ENCODE peak calls at places on chromosomes 7 and 10, in six cellular contexts. One of them, this sample, is unnamed. For H3K4me1, the result is how much of the 10 kb centered on the place peaks cover.

GRCh38 chr7:5195157-5195556 is 5.1 kb downstream of the WIPI2 start:
- DNase-seq in CD8-positive, alpha-beta T cell: no peak
- DNase-seq in prostate gland: no peak
- DNase-seq in A549: no peak
- DNase-seq in GM23338: no peak
- DNase-seq in stomach: no peak
- DNase-seq in this sample: no peak

GRCh38 chr7:45890902-45891461 is 2.7 kb downstream of the IGFBP1 start:
- DNase-seq in GM23338: peak
- DNase-seq in stomach: no peak
- DNase-seq in A549: no peak
- DNase-seq in prostate gland: no peak
- DNase-seq in CD8-positive, alpha-beta T cell: no peak
- DNase-seq in this sample: no peak

GRCh38 chr7:19069842-19070241 is 47.6 kb downstream of the TWIST1 start:
- DNase-seq in prostate gland: no peak
- DNase-seq in GM23338: peak
- DNase-seq in stomach: no peak
- DNase-seq in CD8-positive, alpha-beta T cell: no peak
- DNase-seq in A549: no peak
- DNase-seq in this sample: no peak

GRCh38 chr10:77756319-77757232 is 119.0 kb upstream of the KCNMA1 start:
- DNase-seq in A549: peak
- DNase-seq in GM23338: peak
- DNase-seq in stomach: no peak
- DNase-seq in prostate gland: no peak
- DNase-seq in CD8-positive, alpha-beta T cell: no peak
- DNase-seq in this sample: no peak

GRCh38 chr10:28711079-28711478 is 33.8 kb downstream of the BAMBI start:
- DNase-seq in stomach: no peak
- DNase-seq in A549: no peak
- DNase-seq in prostate gland: no peak
- DNase-seq in GM23338: no peak
- DNase-seq in CD8-positive, alpha-beta T cell: no peak
- DNase-seq in this sample: no peak

GRCh38 chr7:112160771-112161150 is 45.4 kb downstream of the DOCK4 start:
- DNase-seq in CD8-positive, alpha-beta T cell: no peak
- DNase-seq in A549: no peak
- DNase-seq in stomach: no peak
- DNase-seq in GM23338: no peak
- DNase-seq in prostate gland: peak
- DNase-seq in this sample: no peak

GRCh38 chr10:119713744-119714483 is 11.9 kb upstream of the INPP5F start:
- DNase-seq in A549: no peak
- DNase-seq in prostate gland: no peak
- DNase-seq in stomach: no peak
- DNase-seq in CD8-positive, alpha-beta T cell: no peak
- DNase-seq in GM23338: no peak
- DNase-seq in this sample: no peak

GRCh38 chr7:116180302-116180701 is 30.0 kb upstream of the TES start:
- DNase-seq in CD8-positive, alpha-beta T cell: no peak
- DNase-seq in stomach: no peak
- DNase-seq in GM23338: peak
- DNase-seq in prostate gland: peak
- DNase-seq in A549: peak
- DNase-seq in this sample: peak

GRCh38 chr10:29130190-29130673 is 158.6 kb upstream of the LYZL1 start:
- DNase-seq in A549: peak
- DNase-seq in GM23338: peak
- DNase-seq in CD8-positive, alpha-beta T cell: no peak
- DNase-seq in stomach: no peak
- DNase-seq in prostate gland: no peak
- DNase-seq in this sample: peak

GRCh38 chr10:12279281-12279680 is 70.1 kb upstream of the CAMK1D start:
- DNase-seq in prostate gland: no peak
- DNase-seq in A549: no peak
- DNase-seq in stomach: no peak
- DNase-seq in CD8-positive, alpha-beta T cell: no peak
- DNase-seq in GM23338: no peak
- DNase-seq in this sample: no peak

GRCh38 chr10:110444009-110444347 is 53.7 kb upstream of the DUSP5 start:
- DNase-seq in stomach: no peak
- DNase-seq in A549: no peak
- DNase-seq in GM23338: no peak
- DNase-seq in CD8-positive, alpha-beta T cell: no peak
- DNase-seq in prostate gland: no peak
- DNase-seq in this sample: no peak

GRCh38 chr7:47471831-47472230 is 110.1 kb downstream of the TNS3 start:
- DNase-seq in GM23338: no peak
- DNase-seq in prostate gland: no peak
- DNase-seq in CD8-positive, alpha-beta T cell: no peak
- DNase-seq in stomach: no peak
- DNase-seq in A549: no peak
- DNase-seq in this sample: no peak

GRCh38 chr7:84553711-84554110 is 359.1 kb upstream of the SEMA3A start:
- DNase-seq in GM23338: no peak
- DNase-seq in prostate gland: no peak
- DNase-seq in stomach: no peak
- DNase-seq in CD8-positive, alpha-beta T cell: no peak
- DNase-seq in A549: no peak
- DNase-seq in this sample: no peak

GRCh38 chr10:131852161-131852822 is 48.5 kb upstream of the PPP2R2D start:
- DNase-seq in CD8-positive, alpha-beta T cell: no peak
- DNase-seq in stomach: no peak
- DNase-seq in A549: no peak
- DNase-seq in GM23338: no peak
- DNase-seq in prostate gland: no peak
- DNase-seq in this sample: no peak

GRCh38 chr7:46206474-46207060 is 285.5 kb upstream of the IGFBP3 start:
- DNase-seq in GM23338: no peak
- DNase-seq in stomach: peak
- DNase-seq in prostate gland: no peak
- DNase-seq in CD8-positive, alpha-beta T cell: no peak
- DNase-seq in A549: no peak
- DNase-seq in this sample: no peak

GRCh38 chr7:151081170-151082101 is 827 bp upstream of the FASTK start:
- DNase-seq in prostate gland: no peak
- DNase-seq in GM23338: no peak
- DNase-seq in A549: no peak
- DNase-seq in stomach: peak
- DNase-seq in CD8-positive, alpha-beta T cell: no peak
- DNase-seq in this sample: no peak

GRCh38 chr10:124612611-124613498 is 131.3 kb downstream of the FAM53B start:
- DNase-seq in CD8-positive, alpha-beta T cell: peak
- DNase-seq in prostate gland: no peak
- DNase-seq in A549: no peak
- DNase-seq in stomach: no peak
- DNase-seq in GM23338: peak
- DNase-seq in this sample: peak

GRCh38 chr7:141737118-141737835 is 881 bp upstream of the SSBP1 start:
- DNase-seq in A549: no peak
- DNase-seq in prostate gland: no peak
- DNase-seq in GM23338: no peak
- DNase-seq in CD8-positive, alpha-beta T cell: peak
- DNase-seq in stomach: peak
- DNase-seq in this sample: peak

GRCh38 chr7:156999611-157000046 is 10.8 kb downstream of the MNX1 start:
- DNase-seq in prostate gland: no peak
- DNase-seq in stomach: peak
- DNase-seq in CD8-positive, alpha-beta T cell: no peak
- DNase-seq in GM23338: peak
- DNase-seq in A549: no peak
- DNase-seq in this sample: no peak

GRCh38 chr7:91949221-91950009 is 8.8 kb downstream of the AKAP9 start:
- DNase-seq in GM23338: no peak
- DNase-seq in CD8-positive, alpha-beta T cell: no peak
- DNase-seq in prostate gland: no peak
- DNase-seq in stomach: no peak
- DNase-seq in A549: no peak
- DNase-seq in this sample: no peak

GRCh38 chr7:141551080-141551772 is at the start of gene AGK:
- DNase-seq in CD8-positive, alpha-beta T cell: peak
- DNase-seq in stomach: peak
- DNase-seq in prostate gland: peak
- DNase-seq in A549: peak
- DNase-seq in GM23338: peak
- DNase-seq in this sample: peak

GRCh38 chr7:71145906-71146901 is 14.3 kb downstream of the GALNT17 start:
- DNase-seq in CD8-positive, alpha-beta T cell: no peak
- DNase-seq in prostate gland: no peak
- DNase-seq in GM23338: peak
- DNase-seq in stomach: no peak
- DNase-seq in A549: no peak
- DNase-seq in this sample: no peak

GRCh38 chr7:91287685-91288084 is 23.5 kb downstream of the FZD1 start:
- DNase-seq in prostate gland: peak
- DNase-seq in A549: no peak
- DNase-seq in stomach: no peak
- DNase-seq in GM23338: no peak
- DNase-seq in CD8-positive, alpha-beta T cell: no peak
- DNase-seq in this sample: no peak

GRCh38 chr10:29666201-29666600 is 31.4 kb upstream of the SVIL start:
- DNase-seq in prostate gland: no peak
- DNase-seq in stomach: no peak
- DNase-seq in GM23338: no peak
- DNase-seq in A549: no peak
- DNase-seq in CD8-positive, alpha-beta T cell: no peak
- DNase-seq in this sample: no peak

GRCh38 chr10:97514344-97514743 is 15.6 kb downstream of the UBTD1 start:
- DNase-seq in prostate gland: no peak
- DNase-seq in GM23338: no peak
- DNase-seq in stomach: no peak
- DNase-seq in CD8-positive, alpha-beta T cell: no peak
- DNase-seq in A549: no peak
- DNase-seq in this sample: no peak
- H3K4me1 ChIP-seq in prostate gland: under half
- H3K4me1 ChIP-seq in GM23338: under half
- H3K4me1 ChIP-seq in stomach: under half
- H3K4me1 ChIP-seq in CD8-positive, alpha-beta T cell: under half
- H3K4me1 ChIP-seq in A549: under half
- H3K4me1 ChIP-seq in this sample: under half

GRCh38 chr10:57694956-57695605 is 572.6 kb downstream of the IPMK start:
- DNase-seq in stomach: no peak
- DNase-seq in GM23338: no peak
- DNase-seq in A549: no peak
- DNase-seq in CD8-positive, alpha-beta T cell: no peak
- DNase-seq in prostate gland: no peak
- DNase-seq in this sample: no peak

GRCh38 chr10:57692255-57692980 is 575.3 kb downstream of the IPMK start:
- DNase-seq in stomach: no peak
- DNase-seq in GM23338: peak
- DNase-seq in prostate gland: no peak
- DNase-seq in A549: peak
- DNase-seq in CD8-positive, alpha-beta T cell: no peak
- DNase-seq in this sample: no peak

GRCh38 chr10:57699944-57700343 is 567.8 kb downstream of the IPMK start:
- DNase-seq in GM23338: no peak
- DNase-seq in CD8-positive, alpha-beta T cell: no peak
- DNase-seq in A549: no peak
- DNase-seq in stomach: no peak
- DNase-seq in prostate gland: no peak
- DNase-seq in this sample: no peak

DNA sequence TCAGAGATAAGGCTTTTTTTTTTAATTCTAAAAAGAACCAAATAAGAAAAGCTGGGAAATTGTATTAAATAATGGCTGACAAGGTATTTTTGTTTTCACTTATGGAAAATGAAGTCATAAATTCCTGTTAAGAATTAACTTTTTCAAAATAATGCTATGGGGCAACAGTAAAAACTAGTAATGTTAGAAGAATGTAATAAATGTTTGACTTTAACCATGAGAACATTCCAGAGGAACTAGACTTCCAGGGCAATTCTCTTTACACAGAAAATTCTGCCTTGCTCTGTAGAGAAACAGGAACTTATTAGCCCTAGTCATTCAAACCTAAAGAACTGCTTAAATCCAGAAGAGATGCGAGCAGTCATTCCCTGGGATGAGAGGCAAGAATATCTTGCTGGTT is 571.1 kb downstream of the IPMK start:
- DNase-seq in prostate gland: no peak
- DNase-seq in GM23338: no peak
- DNase-seq in CD8-positive, alpha-beta T cell: no peak
- DNase-seq in stomach: no peak
- DNase-seq in A549: peak
- DNase-seq in this sample: no peak
- H3K27ac ChIP-seq in prostate gland: no peak
- H3K27ac ChIP-seq in GM23338: no peak
- H3K27ac ChIP-seq in CD8-positive, alpha-beta T cell: no peak
- H3K27ac ChIP-seq in stomach: no peak
- H3K27ac ChIP-seq in A549: peak
- H3K27ac ChIP-seq in this sample: no peak

GRCh38 chr10:24544776-24545175 is 178.9 kb downstream of the ARHGAP21 start:
- DNase-seq in prostate gland: no peak
- DNase-seq in GM23338: no peak
- DNase-seq in stomach: peak
- DNase-seq in CD8-positive, alpha-beta T cell: no peak
- DNase-seq in A549: no peak
- DNase-seq in this sample: no peak
- H3K4me3 ChIP-seq in prostate gland: no peak
- H3K4me3 ChIP-seq in GM23338: no peak
- H3K4me3 ChIP-seq in stomach: no peak
- H3K4me3 ChIP-seq in CD8-positive, alpha-beta T cell: no peak
- H3K4me3 ChIP-seq in A549: no peak
- H3K4me3 ChIP-seq in this sample: no peak

GRCh38 chr10:103637855-103638561 is 144.5 kb downstream of the NEURL1 start:
- DNase-seq in GM23338: no peak
- DNase-seq in A549: no peak
- DNase-seq in prostate gland: peak
- DNase-seq in stomach: peak
- DNase-seq in CD8-positive, alpha-beta T cell: no peak
- DNase-seq in this sample: no peak
- H3K4me1 ChIP-seq in GM23338: under half
- H3K4me1 ChIP-seq in A549: under half
- H3K4me1 ChIP-seq in prostate gland: under half
- H3K4me1 ChIP-seq in stomach: under half
- H3K4me1 ChIP-seq in CD8-positive, alpha-beta T cell: under half
- H3K4me1 ChIP-seq in this sample: under half

GRCh38 chr10:122587099-122587725 is 26.7 kb downstream of the DMBT1 start:
- DNase-seq in prostate gland: no peak
- DNase-seq in A549: no peak
- DNase-seq in GM23338: no peak
- DNase-seq in stomach: no peak
- DNase-seq in CD8-positive, alpha-beta T cell: no peak
- DNase-seq in this sample: no peak

GRCh38 chr10:122592161-122592560 is 31.6 kb downstream of the DMBT1 start:
- DNase-seq in CD8-positive, alpha-beta T cell: no peak
- DNase-seq in prostate gland: no peak
- DNase-seq in stomach: no peak
- DNase-seq in GM23338: no peak
- DNase-seq in A549: no peak
- DNase-seq in this sample: no peak

GRCh38 chr10:122590158-122590557 is 29.6 kb downstream of the DMBT1 start:
- DNase-seq in A549: no peak
- DNase-seq in GM23338: no peak
- DNase-seq in stomach: no peak
- DNase-seq in prostate gland: no peak
- DNase-seq in CD8-positive, alpha-beta T cell: no peak
- DNase-seq in this sample: no peak

GRCh38 chr10:122588381-122588780 is 27.8 kb downstream of the DMBT1 start:
- DNase-seq in A549: no peak
- DNase-seq in stomach: no peak
- DNase-seq in GM23338: no peak
- DNase-seq in CD8-positive, alpha-beta T cell: no peak
- DNase-seq in prostate gland: no peak
- DNase-seq in this sample: no peak

GRCh38 chr10:122591736-122592135 is 31.2 kb downstream of the DMBT1 start:
- DNase-seq in prostate gland: no peak
- DNase-seq in GM23338: no peak
- DNase-seq in stomach: no peak
- DNase-seq in CD8-positive, alpha-beta T cell: no peak
- DNase-seq in A549: no peak
- DNase-seq in this sample: no peak
- H3K27ac ChIP-seq in prostate gland: no peak
- H3K27ac ChIP-seq in GM23338: no peak
- H3K27ac ChIP-seq in stomach: no peak
- H3K27ac ChIP-seq in CD8-positive, alpha-beta T cell: no peak
- H3K27ac ChIP-seq in A549: no peak
- H3K27ac ChIP-seq in this sample: no peak

This sample was measured in CD4-positive, CD25-positive, alpha-beta regulatory T cell.